ENCODE peak calls at places on chromosomes 2 and 18, in four cellular contexts. A is right lobe of liver, O is OCI-LY7, W is heart left ventricle. S is an unnamed sample.

GRCh38 chr2:227230151-227230550 is 65.7 kb downstream of the COL4A3 start:
- DNase-seq in A (no peak), O (no peak), W (no peak), S (no peak)

GRCh38 chr18:77065221-77065981 is 67.2 kb downstream of the MBP start:
- DNase-seq in A (peak), O (no peak), W (peak), S (no peak)

GRCh38 chr2:224723606-224724217 is 7.5 kb upstream of the CCDC195 start:
- DNase-seq in A (no peak), O (no peak), W (no peak), S (peak)

GRCh38 chr2:140199312-140199711 is 1419.1 kb upstream of the NXPH2 start:
- DNase-seq in A (no peak), O (no peak), W (no peak), S (no peak)

GRCh38 chr2:230443540-230443939 is 27.5 kb downstream of the SP100 start:
- DNase-seq in A (no peak), O (no peak), W (no peak), S (no peak)

GRCh38 chr2:28326469-28326805 is 66.2 kb upstream of the FOSL2 start:
- DNase-seq in A (no peak), O (no peak), W (no peak), S (no peak)

GRCh38 chr2:159617651-159618050 is 1.3 kb upstream of the BAZ2B start:
- DNase-seq in A (no peak), O (no peak), W (no peak), S (no peak)

GRCh38 chr2:37090019-37090477 is 5.7 kb downstream of the GPATCH11 start:
- DNase-seq in A (no peak), O (peak), W (no peak), S (peak)

DNA sequence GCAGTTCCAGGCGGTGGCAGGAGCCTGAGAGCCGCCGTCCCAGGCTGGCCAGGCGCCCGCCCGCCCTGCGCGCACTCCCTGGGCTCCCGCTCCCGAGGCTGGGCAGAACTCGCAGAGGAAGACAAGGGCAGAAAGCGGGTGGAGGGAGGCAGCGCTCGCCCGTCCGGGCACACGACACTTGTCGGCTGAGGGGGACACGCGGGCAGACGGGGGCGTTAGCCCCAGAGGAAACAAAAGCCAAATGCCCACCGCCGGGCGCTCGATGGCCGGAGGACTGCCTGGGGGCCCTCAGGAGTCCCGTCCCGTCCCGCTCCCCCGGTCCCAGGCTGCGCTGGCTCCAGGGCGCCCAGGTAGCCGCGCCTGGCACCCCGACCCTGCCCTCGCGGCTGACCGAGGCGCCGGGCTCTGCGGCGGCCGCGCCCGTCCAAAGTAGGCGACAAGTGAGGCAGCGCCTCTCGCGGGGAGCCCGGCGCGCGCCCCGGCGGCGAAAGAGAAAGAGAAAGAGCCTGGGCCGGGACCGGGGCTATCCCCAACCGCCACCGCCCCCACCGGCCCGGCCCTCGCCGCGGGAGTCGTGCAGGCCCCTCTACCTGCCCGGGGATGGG is 491 bp downstream of the L3MBTL4 start:
- DNase-seq in A (peak), O (no peak), W (peak), S (peak)
- TF ChIP-seq CTCF in A (peak), O (no peak), W (no peak), S (peak)

GRCh38 chr2:7109558-7109935 is 192.3 kb downstream of the RNF144A start:
- DNase-seq in A (no peak), O (no peak), W (no peak), S (no peak)

GRCh38 chr2:7116516-7116915 is 199.3 kb downstream of the RNF144A start:
- DNase-seq in A (no peak), O (no peak), W (no peak), S (no peak)

GRCh38 chr2:7115364-7115763 is 198.2 kb downstream of the RNF144A start:
- DNase-seq in A (no peak), O (no peak), W (no peak), S (no peak)

GRCh38 chr2:7108792-7109557 is 191.8 kb downstream of the RNF144A start:
- DNase-seq in A (no peak), O (no peak), W (no peak), S (no peak)

GRCh38 chr2:7111626-7112025 is 194.4 kb downstream of the RNF144A start:
- DNase-seq in A (no peak), O (peak), W (no peak), S (no peak)
- TF ChIP-seq CTCF in A (peak), O (peak), W (no peak), S (no peak)

GRCh38 chr18:23969664-23970063 is 44.9 kb upstream of the TTC39C start:
- DNase-seq in A (no peak), O (no peak), W (no peak), S (no peak)

GRCh38 chr18:23971656-23972230 is 42.8 kb upstream of the TTC39C start:
- DNase-seq in A (no peak), O (no peak), W (no peak), S (no peak)

GRCh38 chr18:23970161-23971153 is 44.1 kb upstream of the TTC39C start:
- DNase-seq in A (no peak), O (peak), W (no peak), S (no peak)

GRCh38 chr18:23968638-23969037 is 45.9 kb upstream of the TTC39C start:
- DNase-seq in A (no peak), O (no peak), W (no peak), S (no peak)

DNA sequence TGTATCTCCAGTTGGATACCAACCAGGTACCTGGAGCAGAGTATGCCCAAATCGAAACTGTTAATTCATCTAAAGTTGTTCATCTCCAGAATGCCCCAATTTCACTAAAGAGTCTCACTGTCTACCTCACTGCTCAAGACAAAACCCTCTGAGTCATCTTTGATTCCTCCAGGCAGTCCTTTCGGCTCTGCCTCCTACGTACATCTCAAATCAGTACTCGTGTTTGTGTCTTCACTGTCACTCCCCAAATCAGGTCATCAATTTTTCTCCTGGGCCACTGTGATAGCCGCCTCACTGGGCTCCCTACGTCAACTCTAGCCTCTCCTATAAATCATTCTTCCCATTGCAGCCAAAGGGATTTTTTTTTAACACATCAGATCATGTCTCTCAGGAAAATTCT is 42.1 kb upstream of the TTC39C start:
- DNase-seq in A (no peak), O (no peak), W (no peak), S (peak)
- TF ChIP-seq CTCF in A (no peak), O (no peak), W (no peak), S (no peak)

GRCh38 chr18:47801817-47802216 is 128.6 kb downstream of the SMAD2 start:
- DNase-seq in A (no peak), O (no peak), W (no peak), S (no peak)
- TF ChIP-seq CTCF in A (no peak), O (no peak), W (no peak), S (no peak)

DNA sequence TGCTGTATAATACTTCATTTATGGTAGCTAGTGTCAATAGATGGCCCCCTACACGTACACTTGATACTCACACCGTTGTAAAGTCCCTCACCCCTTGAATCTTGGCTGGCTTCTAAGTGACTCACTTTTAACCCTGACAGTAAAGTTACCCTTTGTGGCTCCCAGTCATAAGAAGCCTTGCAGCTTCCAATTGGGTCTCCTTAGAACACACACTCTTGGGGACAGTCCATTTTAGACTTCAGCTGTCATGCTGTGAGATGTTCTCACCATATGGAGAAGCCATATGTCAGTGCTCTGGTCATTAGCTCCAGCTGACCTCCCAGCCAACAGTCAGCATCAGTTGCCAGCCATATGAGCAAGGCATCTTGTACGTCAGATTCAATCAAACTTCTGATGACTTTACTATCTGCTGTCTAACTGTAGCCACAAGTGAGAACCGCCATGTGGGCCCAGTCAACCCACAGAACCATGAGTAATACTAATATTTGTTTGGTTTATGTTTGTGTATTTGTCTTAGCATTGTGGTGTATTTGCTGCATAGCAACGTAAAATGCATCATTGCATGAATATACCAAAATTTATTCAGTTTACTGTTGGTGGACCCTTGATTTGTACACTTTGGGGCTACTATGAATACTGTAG is 68.3 kb downstream of the PTPN4 start:
- DNase-seq in A (no peak), O (no peak), W (no peak), S (no peak)
- TF ChIP-seq CTCF in A (no peak), O (no peak), W (no peak), S (no peak)